ENCODE peak calls at places on chromosome 7, in seven cellular contexts. T, S, Y, I, L, Z and E are unnamed samples.

GRCh38 chr7:51067757-51068156 is 248.9 kb downstream of the COBL start:
- DNase-seq in T (peak), S (peak), Y (peak), I (peak), L (peak), Z (no peak), E (no peak)

GRCh38 chr7:76185187-76185915 is 16.3 kb upstream of the SRRM3 start:
- DNase-seq in T (no peak), S (no peak), Y (no peak), I (no peak), L (no peak), Z (no peak), E (no peak)

GRCh38 chr7:128172151-128172550 is 68.9 kb upstream of the LEP start:
- DNase-seq in T (no peak), S (peak), Y (no peak), I (no peak), L (no peak), Z (no peak), E (no peak)

GRCh38 chr7:104012815-104013214 is 23.4 kb upstream of the RELN start:
- DNase-seq in T (no peak), S (no peak), Y (no peak), I (no peak), L (no peak), Z (no peak), E (no peak)

GRCh38 chr7:150923191-150923590 is 54.9 kb downstream of the KCNH2 start:
- DNase-seq in T (peak), S (no peak), Y (no peak), I (no peak), L (no peak), Z (no peak), E (no peak)

GRCh38 chr7:44348300-44348699 is 22.9 kb upstream of the CAMK2B start:
- DNase-seq in T (peak), S (no peak), Y (peak), I (no peak), L (no peak), Z (no peak), E (no peak)

GRCh38 chr7:37311282-37311868 is 137.3 kb downstream of the ELMO1 start:
- DNase-seq in T (peak), S (no peak), Y (no peak), I (no peak), L (no peak), Z (no peak), E (no peak)

GRCh38 chr7:140019606-140020005 is 43.1 kb downstream of the PARP12 start:
- DNase-seq in T (no peak), S (no peak), Y (no peak), I (no peak), L (no peak), Z (no peak), E (no peak)

GRCh38 chr7:107690611-107691010 is 30.0 kb downstream of the SLC26A4 start:
- DNase-seq in T (peak), S (no peak), Y (no peak), I (no peak), L (no peak), Z (no peak), E (no peak)

GRCh38 chr7:134900430-134900876 is 85.9 kb upstream of the AGBL3 start:
- DNase-seq in T (no peak), S (no peak), Y (no peak), I (no peak), L (no peak), Z (no peak), E (no peak)

GRCh38 chr7:107815254-107815882 is 12.3 kb upstream of the SLC26A3 start:
- DNase-seq in T (no peak), S (no peak), Y (no peak), I (no peak), L (no peak), Z (no peak), E (no peak)

GRCh38 chr7:57416601-57417358 is 33.2 kb upstream of the ZNF716 start:
- DNase-seq in T (no peak), S (no peak), Y (no peak), I (peak), L (no peak), Z (no peak), E (peak)

GRCh38 chr7:112892263-112892662 is 102.1 kb upstream of the TMEM168 start:
- DNase-seq in T (peak), S (no peak), Y (no peak), I (no peak), L (no peak), Z (no peak), E (no peak)

GRCh38 chr7:77351539-77352004 is 64.6 kb downstream of the GSAP start:
- DNase-seq in T (no peak), S (no peak), Y (no peak), I (no peak), L (no peak), Z (peak), E (no peak)

GRCh38 chr7:35780070-35780469 is 20.8 kb upstream of the SEPTIN7 start:
- DNase-seq in T (no peak), S (no peak), Y (no peak), I (no peak), L (no peak), Z (no peak), E (no peak)

GRCh38 chr7:139773372-139773771 is 4.4 kb downstream of the HIPK2 start:
- DNase-seq in T (no peak), S (no peak), Y (no peak), I (no peak), L (no peak), Z (no peak), E (no peak)